ENCODE peak calls at places on chromosomes 7 and 10, in four cellular contexts. Q is breast epithelium, G is HCT116, A is K562. S is an unnamed sample.

GRCh38 chr10:7407368-7408002 is 3.3 kb downstream of the SFMBT2 start:
- DNase-seq in Q (no peak), G (no peak), A (no peak), S (no peak)

GRCh38 chr7:151248191-151249033 is at the start of gene SMARCD3:
- DNase-seq in Q (no peak), G (no peak), A (peak; percentile 91), S (no peak)

GRCh38 chr7:24920702-24921679 is 59.0 kb downstream of the OSBPL3 start:
- DNase-seq in Q (no peak), G (no peak), A (peak; percentile 56), S (no peak)

GRCh38 chr10:33986515-33986914 is 652.0 kb upstream of the NRP1 start:
- DNase-seq in Q (no peak), G (no peak), A (no peak), S (no peak)

GRCh38 chr10:70657036-70657435 is 15.3 kb upstream of the ADAMTS14 start:
- DNase-seq in Q (no peak), G (no peak), A (no peak), S (no peak)

GRCh38 chr10:80090120-80090519 is 11.7 kb downstream of the TMEM254 start:
- DNase-seq in Q (no peak), G (no peak), A (no peak), S (no peak)

GRCh38 chr10:61793760-61794713 is 107.5 kb upstream of the ARID5B start:
- DNase-seq in Q (no peak), G (no peak), A (no peak), S (no peak)

GRCh38 chr10:100728928-100729876 is 16.2 kb upstream of the PAX2 start:
- DNase-seq in Q (no peak), G (peak; percentile 87), A (peak; percentile 45), S (no peak)

GRCh38 chr10:127576011-127576410 is 26.9 kb downstream of the NPS start:
- DNase-seq in Q (no peak), G (no peak), A (no peak), S (no peak)

GRCh38 chr7:115548756-115549155 is 481.8 kb downstream of the TFEC start:
- DNase-seq in Q (no peak), G (no peak), A (no peak), S (no peak)

GRCh38 chr10:75476985-75477384 is 45.6 kb downstream of the LRMDA start:
- DNase-seq in Q (no peak), G (no peak), A (no peak), S (no peak)

GRCh38 chr10:51246156-51246555 is 171.9 kb downstream of the PRKG1 start:
- DNase-seq in Q (no peak), G (no peak), A (no peak), S (no peak)

GRCh38 chr10:122163182-122164027 is 107.7 kb upstream of the BTBD16 start:
- DNase-seq in Q (no peak), G (no peak), A (no peak), S (no peak)

GRCh38 chr10:52466464-52466863 is 152.4 kb downstream of the DKK1 start:
- DNase-seq in Q (no peak), G (no peak), A (no peak), S (no peak)

DNA sequence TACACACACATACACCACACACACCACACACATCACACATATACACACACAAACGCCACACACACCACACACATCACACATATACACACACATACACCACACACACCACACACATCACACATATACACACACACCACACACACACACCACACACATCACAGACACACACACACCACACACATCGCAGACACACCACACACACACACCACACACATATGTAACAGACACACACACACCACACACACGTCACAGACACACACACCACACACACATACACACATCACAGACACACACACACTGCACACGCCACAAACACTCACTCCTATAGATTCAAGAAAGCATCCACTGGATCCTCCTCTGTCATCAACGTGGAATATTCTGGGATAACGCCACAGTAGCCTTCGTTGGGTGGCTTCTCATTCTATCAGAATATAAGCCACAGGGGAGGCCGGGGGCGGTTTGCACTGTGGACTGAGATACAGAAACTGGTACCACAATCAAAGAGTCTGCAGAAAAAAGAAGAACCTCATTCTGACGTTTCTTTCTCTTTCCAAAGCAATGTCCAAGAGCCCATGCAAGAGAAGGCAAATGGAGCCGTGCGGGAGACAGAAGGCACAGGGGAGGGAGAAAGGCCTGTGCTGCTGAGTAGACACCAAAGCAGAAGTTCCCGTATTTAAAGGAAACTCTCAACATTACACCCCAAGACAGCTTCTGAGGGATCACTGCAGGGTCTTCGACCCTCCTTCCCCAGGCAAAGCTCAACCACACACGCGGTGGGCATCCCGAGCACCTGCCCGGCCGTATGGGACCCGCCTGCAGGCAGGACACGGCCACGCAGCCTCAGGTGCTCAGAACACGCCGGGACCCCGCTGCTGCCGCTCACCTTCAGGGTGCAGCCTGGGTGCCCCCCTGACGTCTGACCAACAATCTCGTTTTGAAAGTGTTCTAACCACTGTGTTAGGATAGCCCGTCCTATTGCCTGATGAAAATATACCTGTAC is 321.2 kb downstream of the DNAJB6 start:
- DNase-seq in Q (no peak), G (no peak), A (no peak), S (no peak)
- TF ChIP-seq POLR2A in Q (no peak), G (no peak), A (no peak), S (no peak)

GRCh38 chr10:4243651-4244050 is 458.6 kb upstream of the KLF6 start:
- DNase-seq in Q (no peak), G (peak; percentile 61), A (no peak), S (no peak)
- TF ChIP-seq POLR2AphosphoS5 in Q (no peak), G (no peak), A (no peak), S (no peak)

DNA sequence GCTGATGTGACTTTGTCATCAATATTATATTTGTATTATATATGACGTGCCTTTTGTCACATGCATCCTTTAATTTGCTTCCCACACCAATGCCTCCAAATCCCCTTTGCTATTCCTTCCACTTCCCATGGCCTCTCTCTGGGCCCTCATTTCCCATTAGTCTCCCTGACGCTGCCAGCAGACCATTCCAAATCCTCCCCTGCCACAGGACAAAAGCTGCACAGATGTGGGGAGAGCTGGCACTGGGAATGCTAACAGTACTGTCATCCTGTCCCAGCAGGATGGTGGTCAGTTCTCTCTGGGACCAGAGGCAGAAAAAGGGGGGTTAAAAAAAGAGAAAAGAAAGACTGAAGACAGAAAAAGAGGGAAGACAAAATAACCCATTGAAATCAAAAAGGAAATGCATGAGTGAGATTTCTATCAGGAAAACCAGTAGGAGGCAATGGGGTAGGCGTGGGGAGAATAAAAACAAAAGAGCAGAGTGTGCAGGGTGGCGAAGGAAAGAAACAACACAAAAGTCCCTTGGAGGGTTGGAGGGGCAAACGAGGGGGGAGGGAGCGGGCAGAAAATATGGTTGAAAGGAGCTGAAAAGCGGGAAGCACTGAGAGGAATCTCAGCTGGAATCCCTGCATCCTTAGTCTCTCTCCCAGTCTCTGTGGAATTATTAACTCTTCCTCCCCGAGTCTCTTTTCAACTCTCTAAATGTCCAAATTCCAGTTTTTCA is 59.2 kb upstream of the PTN start:
- DNase-seq in Q (no peak), G (no peak), A (no peak), S (no peak)
- TF ChIP-seq POLR2A in Q (no peak), G (no peak), A (no peak), S (no peak)

DNA sequence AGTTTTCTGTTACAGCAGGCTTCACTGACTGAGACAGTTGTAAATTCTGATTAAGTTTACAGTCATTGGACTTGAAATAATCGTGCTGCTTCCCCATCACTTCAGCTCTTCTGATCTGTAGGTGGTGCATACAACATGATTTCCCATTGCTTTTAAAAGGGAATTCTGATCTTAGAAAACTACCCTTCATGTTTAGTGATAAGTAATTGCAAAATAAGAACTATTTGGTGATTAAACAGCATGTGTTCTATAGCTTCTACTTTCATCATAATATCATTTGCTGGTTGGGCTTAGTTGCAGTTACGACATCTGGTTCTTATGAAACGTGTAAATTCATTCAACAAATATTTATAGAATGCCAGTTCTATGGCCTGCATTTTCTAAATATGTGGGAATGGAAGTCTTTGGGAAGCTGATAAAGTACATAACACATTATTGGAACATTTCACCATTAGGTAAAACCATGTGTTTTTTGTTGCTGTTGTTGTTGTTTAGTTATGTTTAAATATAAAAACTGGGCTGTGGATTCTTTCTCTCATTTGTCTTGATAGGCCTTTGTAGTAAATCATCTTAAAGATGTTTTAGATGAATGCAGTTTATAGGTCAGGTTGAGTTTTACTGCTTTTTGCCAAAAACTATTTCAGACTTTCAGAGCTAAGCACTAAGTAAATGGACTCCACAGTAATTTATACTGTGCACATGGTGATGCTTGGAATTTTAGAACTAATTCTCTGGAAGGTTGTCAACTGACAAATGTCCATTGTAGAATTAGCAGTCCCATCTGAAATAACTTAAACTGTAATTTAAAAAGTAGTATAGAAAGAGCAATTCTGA is 13.1 kb downstream of the GNAI1 start:
- DNase-seq in Q (no peak), G (no peak), A (no peak), S (no peak)
- TF ChIP-seq POLR2AphosphoS5 in Q (no peak), G (no peak), A (no peak), S (no peak)

S was measured in GM12891.